ENCODE peak calls at places on chromosomes 16 and 17, in nine cellular contexts. Y, O, M, L, H, P, I, U and Z are unnamed samples.

GRCh38 chr17:67659028-67659427 is 58.7 kb upstream of the NOL11 start:
- DNase-seq in Y (no peak), O (no peak), M (no peak), L (no peak), H (no peak), P (no peak), I (no peak), U (no peak), Z (no peak)

GRCh38 chr17:9002610-9003354 is 18.5 kb upstream of the NTN1 start:
- DNase-seq in Y (peak; percentile 28), O (peak; percentile 26), M (no peak), L (no peak), H (peak; percentile 24), P (no peak), I (no peak), U (peak; percentile 28), Z (no peak)

GRCh38 chr17:41308918-41309359 is at the start of gene KRTAP16-1:
- DNase-seq in Y (no peak), O (no peak), M (no peak), L (no peak), H (no peak), P (no peak), I (no peak), U (no peak), Z (no peak)

GRCh38 chr17:82657926-82658325 is 9.7 kb upstream of the WDR45B start:
- DNase-seq in Y (no peak), O (no peak), M (no peak), L (no peak), H (no peak), P (no peak), I (no peak), U (no peak), Z (no peak)

GRCh38 chr17:63095459-63095858 is 129.4 kb downstream of the TANC2 start:
- DNase-seq in Y (peak; percentile 75), O (no peak), M (no peak), L (no peak), H (no peak), P (peak; percentile 49), I (peak; percentile 19), U (no peak), Z (no peak)

GRCh38 chr17:41549596-41550039 is 21.5 kb upstream of the KRT19 start:
- DNase-seq in Y (no peak), O (no peak), M (no peak), L (no peak), H (no peak), P (peak; percentile 56), I (peak; percentile 81), U (peak; percentile 40), Z (no peak)

GRCh38 chr17:65102788-65103187 is 34.4 kb upstream of the RGS9 start:
- DNase-seq in Y (no peak), O (peak; percentile 42), M (no peak), L (no peak), H (no peak), P (no peak), I (no peak), U (no peak), Z (no peak)

GRCh38 chr16:83402969-83403368 is 404.8 kb upstream of the HSBP1 start:
- DNase-seq in Y (peak; percentile 16), O (no peak), M (no peak), L (no peak), H (no peak), P (peak; percentile 54), I (peak; percentile 35), U (no peak), Z (no peak)

GRCh38 chr17:29949708-29950107 is 8.3 kb downstream of the EFCAB5 start:
- DNase-seq in Y (no peak), O (no peak), M (no peak), L (no peak), H (no peak), P (no peak), I (no peak), U (no peak), Z (no peak)

GRCh38 chr17:29645516-29646051 is 22.9 kb upstream of the CORO6 start:
- DNase-seq in Y (peak; percentile 75), O (no peak), M (no peak), L (peak; percentile 73), H (peak; percentile 80), P (peak; percentile 82), I (peak; percentile 96), U (peak; percentile 86), Z (peak; percentile 82)

GRCh38 chr17:44137891-44138709 is 3.6 kb upstream of the HROB start:
- DNase-seq in Y (peak; percentile 99), O (peak; percentile 95), M (no peak), L (peak; percentile 85), H (peak; percentile 63), P (peak; percentile 100), I (peak; percentile 98), U (peak; percentile 94), Z (peak; percentile 98)

GRCh38 chr17:79027925-79028491 is 4.0 kb downstream of the C1QTNF1 start:
- DNase-seq in Y (no peak), O (no peak), M (peak; percentile 47), L (peak; percentile 54), H (no peak), P (no peak), I (peak; percentile 68), U (peak; percentile 27), Z (no peak)

GRCh38 chr16:69328854-69329316 is 1.5 kb downstream of the PDF start:
- DNase-seq in Y (peak; percentile 62), O (peak; percentile 46), M (peak; percentile 45), L (no peak), H (no peak), P (peak; percentile 62), I (peak; percentile 44), U (no peak), Z (no peak)

GRCh38 chr16:69326172-69326873 is 4.1 kb downstream of the PDF start:
- DNase-seq in Y (no peak), O (no peak), M (peak; percentile 91), L (no peak), H (no peak), P (no peak), I (no peak), U (no peak), Z (no peak)

GRCh38 chr16:69327585-69328310 is 2.6 kb downstream of the PDF start:
- DNase-seq in Y (no peak), O (no peak), M (peak; percentile 42), L (no peak), H (no peak), P (no peak), I (no peak), U (no peak), Z (no peak)

GRCh38 chr16:69329369-69330285 is 761 bp downstream of the PDF start:
- DNase-seq in Y (peak; percentile 48), O (peak; percentile 40), M (peak; percentile 65), L (peak; percentile 75), H (no peak), P (no peak), I (peak; percentile 14), U (no peak), Z (no peak)

DNA sequence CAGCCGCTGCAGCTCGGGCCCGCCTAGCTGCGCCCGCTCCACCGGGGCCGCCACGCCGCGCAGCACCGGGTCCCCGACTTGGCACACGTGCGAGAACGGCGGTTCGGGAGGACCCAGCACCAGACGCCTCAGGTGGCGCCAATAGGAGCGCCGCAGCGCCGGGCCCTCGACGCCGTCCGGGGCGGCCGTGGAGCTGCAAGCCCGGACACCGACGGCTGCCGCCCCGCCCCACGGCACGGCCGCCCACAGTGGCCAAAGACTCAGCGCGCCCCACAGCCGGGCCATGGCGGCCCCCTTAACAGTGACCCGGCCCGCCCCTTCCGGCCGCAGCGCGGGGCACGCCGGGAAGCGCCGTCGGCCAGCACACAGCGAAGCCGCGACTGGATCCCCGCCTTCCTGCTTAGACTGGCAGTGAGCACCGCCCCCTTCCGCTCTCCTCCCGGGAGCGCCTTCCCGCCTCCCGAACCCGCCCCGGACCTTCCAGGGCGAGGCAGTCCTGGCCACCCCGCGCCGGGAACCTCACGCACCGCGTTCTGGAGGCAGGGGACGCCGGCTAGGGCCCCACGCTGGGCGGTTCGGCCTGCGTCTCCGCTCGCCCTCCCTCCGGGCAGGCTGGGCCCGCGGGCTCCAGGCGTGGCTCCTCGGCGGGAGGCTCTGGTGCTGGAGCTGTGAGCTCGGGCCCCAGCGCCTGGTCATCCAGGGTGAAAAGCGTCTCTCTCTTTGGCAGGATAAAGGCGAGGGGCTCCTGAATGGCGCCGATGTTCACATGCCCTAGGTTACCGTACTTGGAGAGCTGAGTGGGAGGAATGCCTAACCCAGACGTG is at the start of gene PDF:
- DNase-seq in Y (peak; percentile 92), O (peak; percentile 97), M (peak; percentile 97), L (peak; percentile 97), H (peak; percentile 95), P (peak; percentile 90), I (peak; percentile 89), U (peak; percentile 92), Z (peak; percentile 65)
- TF ChIP-seq CTCF in Y (no peak), O (no peak), M (peak; percentile 32), L (no peak), H (no peak), P (no peak), I (no peak), U (no peak), Z (no peak)

DNA sequence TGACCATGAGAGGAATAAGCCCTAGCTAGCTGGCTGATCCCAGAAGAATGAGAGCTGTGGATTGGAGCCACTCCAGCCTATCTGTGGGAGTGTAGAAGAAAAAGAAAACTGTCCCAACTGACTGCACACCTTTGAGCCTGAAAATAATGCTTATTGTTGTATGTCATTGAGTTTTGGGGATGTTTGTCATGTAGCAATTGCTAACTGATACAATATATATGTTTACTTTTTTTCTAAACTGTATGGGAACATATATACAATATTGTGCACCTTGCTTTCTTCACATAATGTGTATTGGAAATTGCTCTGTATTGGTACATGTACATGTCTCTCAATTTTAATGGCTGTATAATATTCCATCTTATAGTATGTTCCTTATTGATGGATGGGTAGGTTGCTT is 124.0 kb upstream of the NLRP1 start:
- DNase-seq in Y (no peak), O (no peak), M (no peak), L (no peak), H (no peak), P (no peak), I (no peak), U (no peak), Z (no peak)
- H3K27me3 ChIP-seq in Y (peaks cover 8% of the 10 kb centered on the region), O (peaks cover 34% of the 10 kb centered on the region), M (no peaks in the 10 kb centered on the region), L (peaks cover 20% of the 10 kb centered on the region), H (peaks cover 89% of the 10 kb centered on the region), P (peaks cover 8% of the 10 kb centered on the region), I (no peaks in the 10 kb centered on the region), U (no peaks in the 10 kb centered on the region), Z (peaks cover 7% of the 10 kb centered on the region)

GRCh38 chr17:80891096-80892018 is 100.3 kb upstream of the CHMP6 start:
- DNase-seq in Y (peak; percentile 95), O (peak; percentile 25), M (no peak), L (no peak), H (no peak), P (peak; percentile 94), I (peak; percentile 68), U (no peak), Z (peak; percentile 81)
- TF ChIP-seq CTCF in Y (peak; percentile 38), O (no peak), M (no peak), L (no peak), H (no peak), P (peak; percentile 2), I (no peak), U (no peak), Z (peak; percentile 14)

DNA sequence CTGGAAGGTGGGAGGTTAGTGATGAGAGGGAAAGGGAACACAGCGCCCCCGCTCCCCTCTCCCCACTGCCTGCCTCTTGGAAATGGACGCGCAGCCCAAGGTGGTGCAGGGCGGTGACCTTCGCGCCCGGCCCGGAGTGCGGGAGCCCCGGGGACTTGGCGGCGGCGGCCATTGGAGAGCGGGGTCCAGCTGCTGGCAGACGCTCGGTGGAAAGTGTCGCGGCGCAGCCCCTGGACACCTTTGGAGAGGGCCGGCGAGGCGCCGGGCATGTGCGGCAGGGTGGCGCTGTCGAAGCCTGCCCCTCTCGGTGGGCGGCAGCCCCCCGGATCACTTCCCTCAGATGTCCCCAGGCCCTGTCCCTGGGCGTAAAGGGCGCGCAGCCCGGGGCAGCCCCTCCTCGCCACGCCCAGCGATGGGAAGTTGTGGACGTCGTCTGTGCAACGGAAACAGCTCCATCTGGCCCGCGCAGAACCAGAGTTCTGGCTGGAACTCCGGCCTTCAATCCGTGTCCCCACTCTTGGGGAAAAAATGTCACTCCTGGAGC is 16.7 kb downstream of the SALL1 start:
- DNase-seq in Y (no peak), O (no peak), M (no peak), L (no peak), H (no peak), P (no peak), I (no peak), U (no peak), Z (no peak)
- H3K27me3 ChIP-seq in Y (peaks cover 16% of the 10 kb centered on the region), O (peaks cover 23% of the 10 kb centered on the region), M (no peaks in the 10 kb centered on the region), L (peaks cover 44% of the 10 kb centered on the region), H (peaks cover 89% of the 10 kb centered on the region), P (no peaks in the 10 kb centered on the region), I (no peaks in the 10 kb centered on the region), U (no peaks in the 10 kb centered on the region), Z (no peaks in the 10 kb centered on the region)